ENCODE peak calls at places on chromosomes 5 and 9, in four cellular contexts. F is PC-9, T is lower lobe of right lung, Q is BE2C. I is an unnamed sample. For H3K27me3, the result is how much of the 10 kb centered on the place peaks cover.

GRCh38 chr9:114184866-114185265 is 29.5 kb downstream of the COL27A1 start:
- DNase-seq in F (no peak), T (peak), Q (no peak), I (no peak)

GRCh38 chr9:3398232-3398648 is 127.6 kb downstream of the RFX3 start:
- DNase-seq in F (no peak), T (no peak), Q (no peak), I (no peak)

GRCh38 chr9:123033864-123034598 is 564 bp downstream of the GPR21 start:
- DNase-seq in F (no peak), T (no peak), Q (no peak), I (peak)

GRCh38 chr9:78871086-78871451 is 574.1 kb downstream of the PSAT1 start:
- DNase-seq in F (no peak), T (no peak), Q (no peak), I (no peak)

GRCh38 chr9:127065592-127065991 is 56.8 kb downstream of the ANGPTL2 start:
- DNase-seq in F (no peak), T (no peak), Q (no peak), I (peak)

GRCh38 chr9:806285-807156 is 35.0 kb upstream of the DMRT1 start:
- DNase-seq in F (no peak), T (no peak), Q (no peak), I (peak)

GRCh38 chr9:130235558-130236435 is 29.8 kb upstream of the HMCN2 start:
- DNase-seq in F (no peak), T (peak), Q (peak), I (peak)

GRCh38 chr9:35675204-35675603 is 1.5 kb downstream of the CA9 start:
- DNase-seq in F (no peak), T (no peak), Q (no peak), I (no peak)

GRCh38 chr5:94409440-94409839 is 209.0 kb downstream of the KIAA0825 start:
- DNase-seq in F (no peak), T (no peak), Q (no peak), I (no peak)

GRCh38 chr9:99966720-99967119 is 60.3 kb downstream of the STX17 start:
- DNase-seq in F (peak), T (no peak), Q (no peak), I (peak)

GRCh38 chr9:6197330-6197729 is 18.3 kb upstream of the IL33 start:
- DNase-seq in F (no peak), T (no peak), Q (no peak), I (peak)

GRCh38 chr9:125189011-125189360 is 617 bp downstream of the PPP6C start:
- DNase-seq in F (no peak), T (peak), Q (peak), I (no peak)

GRCh38 chr5:2196989-2197531 is 314.3 kb upstream of the IRX4 start:
- DNase-seq in F (no peak), T (no peak), Q (no peak), I (no peak)

GRCh38 chr9:109158656-109159055 is 8.4 kb downstream of the FRRS1L start:
- DNase-seq in F (no peak), T (no peak), Q (no peak), I (no peak)

GRCh38 chr5:133652951-133653601 is 40.7 kb upstream of the FSTL4 start:
- DNase-seq in F (no peak), T (no peak), Q (no peak), I (no peak)

GRCh38 chr5:133653602-133653995 is 41.3 kb upstream of the FSTL4 start:
- DNase-seq in F (no peak), T (no peak), Q (no peak), I (no peak)

GRCh38 chr5:133655966-133656365 is 43.6 kb upstream of the FSTL4 start:
- DNase-seq in F (no peak), T (no peak), Q (no peak), I (no peak)

GRCh38 chr5:133658327-133658726 is 46.0 kb upstream of the FSTL4 start:
- DNase-seq in F (no peak), T (no peak), Q (no peak), I (no peak)

DNA sequence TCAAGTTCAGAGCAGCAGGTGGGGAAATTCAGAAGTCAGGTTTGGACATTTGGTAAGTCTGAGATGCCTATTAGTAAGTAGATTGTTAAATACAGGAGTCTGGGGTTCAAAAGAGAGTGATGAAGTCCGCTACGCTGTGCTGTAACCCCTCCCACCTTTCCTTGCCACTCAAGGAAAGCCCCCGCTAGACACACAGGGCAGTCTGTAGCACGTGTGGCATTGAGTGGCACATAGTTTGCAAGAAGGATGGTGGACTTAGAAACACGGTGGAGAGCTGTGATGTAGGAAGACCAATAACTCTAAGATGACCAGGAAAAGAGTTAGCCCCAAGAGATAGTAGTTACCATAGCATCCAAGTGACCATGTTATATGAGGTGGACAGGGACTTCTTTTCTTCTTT is 44.7 kb upstream of the FSTL4 start:
- DNase-seq in F (no peak), T (no peak), Q (no peak), I (no peak)
- H3K27me3 ChIP-seq in F (under half), T (under half), Q (under half), I (under half)

GRCh38 chr9:94464790-94465189 is 90.1 kb upstream of the PCAT7 start:
- DNase-seq in F (no peak), T (no peak), Q (no peak), I (no peak)
- H3K4me3 ChIP-seq in F (no peak), T (no peak), Q (no peak), I (no peak)

DNA sequence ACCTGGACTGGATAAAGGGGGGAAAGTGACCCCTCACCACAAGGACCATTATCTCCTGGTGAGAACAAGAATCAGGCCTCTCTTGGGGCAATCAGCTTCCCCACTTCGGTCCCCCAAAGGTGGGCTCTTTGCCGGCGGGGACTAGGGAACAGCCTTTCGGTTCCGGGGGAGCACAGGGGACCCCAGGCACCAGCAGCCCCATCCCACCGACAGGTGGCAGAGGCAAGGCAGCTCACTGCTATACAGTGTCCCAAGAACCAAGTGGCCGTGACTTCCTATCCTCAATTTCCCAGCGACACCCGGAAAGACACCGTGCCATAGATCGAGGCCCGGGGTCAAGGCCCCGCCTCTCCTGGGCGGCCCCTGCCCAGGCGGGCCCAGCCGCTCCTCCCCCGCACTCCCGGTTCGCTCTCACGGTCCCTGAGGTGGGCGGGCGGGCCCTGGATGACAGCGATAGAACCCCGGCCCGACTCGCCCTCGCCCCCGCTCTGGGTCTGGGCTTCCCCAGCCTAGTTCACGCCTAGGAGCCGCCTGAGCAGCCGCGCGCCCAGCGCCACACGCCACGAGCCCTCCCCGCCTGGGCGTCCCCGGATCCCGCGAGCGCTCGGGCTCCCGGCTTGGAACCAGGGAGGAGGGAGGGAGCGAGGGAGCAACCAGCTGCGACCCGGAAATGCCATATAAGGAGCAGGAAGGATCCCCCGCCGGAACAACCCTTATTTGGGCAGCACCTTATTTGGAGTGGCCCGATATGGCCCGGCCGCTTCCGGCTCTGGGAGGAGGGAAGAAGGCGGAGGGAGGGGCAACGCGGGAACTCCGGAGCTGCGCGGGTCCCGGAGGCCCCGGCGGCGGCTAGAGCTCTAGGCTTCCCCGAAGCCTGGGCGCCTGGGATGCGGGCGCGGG is 641 bp upstream of the EGR1 start:
- DNase-seq in F (peak), T (peak), Q (peak), I (peak)
- TF ChIP-seq CTCF in F (peak), T (peak), Q (no peak), I (no peak)

GRCh38 chr5:34838785-34839714 is at the start of gene TTC23L:
- DNase-seq in F (peak), T (peak), Q (peak), I (peak)
- H3K27me3 ChIP-seq in F (under half), T (under half), Q (under half), I (under half)

DNA sequence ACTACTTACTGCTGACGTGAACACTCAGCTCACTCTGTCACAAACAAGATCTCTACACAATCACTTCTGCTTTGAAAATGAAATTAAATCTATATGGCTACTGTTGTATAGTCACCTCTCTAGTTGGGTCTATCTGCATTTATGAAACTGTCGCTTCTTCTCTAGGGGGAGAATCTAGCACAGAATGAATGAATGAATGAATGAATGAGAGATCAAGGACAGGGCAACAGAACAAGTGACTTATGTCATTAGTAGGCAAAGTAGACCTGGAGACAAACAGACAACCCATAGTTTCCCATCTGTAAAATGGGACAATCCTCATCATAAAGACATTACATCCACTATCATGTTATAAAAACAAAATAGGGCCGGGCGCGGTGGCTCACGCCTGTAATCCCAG is 13.4 kb downstream of the PTCH1 start:
- DNase-seq in F (no peak), T (no peak), Q (no peak), I (no peak)
- H3K4me3 ChIP-seq in F (no peak), T (no peak), Q (no peak), I (no peak)

DNA sequence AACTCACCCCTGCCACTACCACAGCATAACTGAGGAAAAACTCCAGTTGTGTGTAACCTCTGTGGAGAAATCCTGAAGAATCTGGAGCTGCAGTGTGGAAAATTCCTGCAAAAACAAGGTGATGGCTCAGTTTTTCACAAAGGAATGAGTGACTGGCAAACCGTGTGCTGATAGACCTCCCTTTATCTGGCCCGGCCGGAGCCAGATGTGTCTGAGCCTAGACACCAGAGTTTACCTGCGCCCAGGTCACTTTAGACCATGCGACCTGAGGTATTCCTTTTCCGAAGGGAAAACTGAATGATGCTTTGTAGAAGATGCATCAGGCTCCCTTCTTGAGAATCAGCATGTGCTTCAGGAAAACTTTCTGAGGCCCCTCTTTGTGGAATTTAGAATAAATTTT is 16.2 kb downstream of the SLC25A48 start:
- DNase-seq in F (no peak), T (no peak), Q (no peak), I (no peak)
- TF ChIP-seq CTCF in F (no peak), T (no peak), Q (no peak), I (no peak)

DNA sequence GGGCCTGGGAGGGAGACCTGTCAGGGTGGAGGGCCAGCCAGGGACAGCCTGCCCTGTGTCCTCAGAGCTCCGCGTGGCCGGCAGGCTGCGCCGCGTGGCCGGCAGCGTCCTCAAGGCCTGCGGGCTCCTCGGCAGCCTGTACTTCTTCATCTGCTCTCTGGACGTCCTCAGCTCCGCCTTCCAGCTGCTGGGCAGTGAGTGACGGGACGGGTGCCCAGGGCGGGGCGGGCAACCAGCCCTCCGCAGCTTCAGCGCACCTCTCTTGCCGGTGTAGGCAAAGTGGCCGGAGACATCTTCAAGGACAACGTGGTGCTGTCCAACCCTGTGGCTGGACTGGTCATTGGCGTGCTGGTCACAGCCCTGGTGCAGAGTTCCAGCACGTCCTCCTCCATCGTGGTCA is 1.8 kb downstream of the SLC34A3 start:
- DNase-seq in F (no peak), T (no peak), Q (no peak), I (no peak)
- H3K27me3 ChIP-seq in F (under half), T (half or more), Q (under half), I (under half)

GRCh38 chr5:140148508-140148907 is 22.8 kb downstream of the IGIP start:
- DNase-seq in F (no peak), T (no peak), Q (peak), I (peak)

GRCh38 chr5:140147460-140147859 is 21.7 kb downstream of the IGIP start:
- DNase-seq in F (no peak), T (no peak), Q (no peak), I (no peak)

GRCh38 chr5:140145818-140146522 is 20.2 kb downstream of the IGIP start:
- DNase-seq in F (no peak), T (peak), Q (peak), I (peak)

GRCh38 chr5:140145223-140145622 is 19.5 kb downstream of the IGIP start:
- DNase-seq in F (no peak), T (no peak), Q (no peak), I (no peak)

DNA sequence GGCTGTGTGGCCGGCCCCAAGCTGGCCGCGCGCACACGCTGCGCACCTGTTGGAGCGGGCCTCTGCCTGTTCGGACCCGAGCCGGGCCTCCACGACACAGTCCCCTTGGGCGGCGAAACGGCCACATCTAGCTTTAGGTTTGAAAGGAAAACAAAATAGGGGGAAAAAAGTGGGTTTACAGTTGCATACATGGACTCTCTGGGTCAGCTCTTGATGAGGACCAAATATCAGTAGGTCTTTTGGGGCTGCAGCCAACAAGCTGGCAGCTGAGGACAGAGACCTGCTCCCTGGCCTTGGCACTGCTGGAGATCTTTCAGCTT is 20.7 kb downstream of the IGIP start:
- DNase-seq in F (no peak), T (no peak), Q (no peak), I (no peak)
- H3K4me3 ChIP-seq in F (no peak), T (peak), Q (peak), I (no peak)

I was measured in brain microvascular endothelial cell.